ENCODE peak calls at places on chromosomes 4 and X, in six cellular contexts. Z is IMR-90, O is mesenchymal stem cell, N is mesendoderm, M is H9, S is H1. L is an unnamed sample.
A peak's percentile ranks its signal among the peaks of the same experiment; 100 is the strongest.

GRCh38 chr4:102352774-102353173 is 7.5 kb upstream of the SLC39A8 start:
- DNase-seq in Z (no peak), O (no peak), N (no peak), M (no peak), S (no peak), L (no peak)

GRCh38 chr4:1579834-1580686 is 104.1 kb downstream of the FAM53A start:
- DNase-seq in Z (no peak), O (peak; percentile 91), N (peak; percentile 94), M (peak; percentile 97), S (peak; percentile 97), L (peak; percentile 85)

GRCh38 chrX:24703185-24703494 is 9.4 kb downstream of the POLA1 start:
- DNase-seq in Z (no peak), O (no peak), N (no peak), M (no peak), S (no peak), L (no peak)

GRCh38 chr4:1010522-1011021 is 854 bp upstream of the FGFRL1 start:
- DNase-seq in Z (peak; percentile 68), O (peak; percentile 93), N (peak; percentile 59), M (peak; percentile 62), S (no peak), L (no peak)

GRCh38 chr4:41820473-41820872 is 71.9 kb upstream of the PHOX2B start:
- DNase-seq in Z (no peak), O (no peak), N (no peak), M (no peak), S (no peak), L (no peak)

GRCh38 chr4:163415668-163416067 is 57.9 kb downstream of the TKTL2 start:
- DNase-seq in Z (no peak), O (no peak), N (peak; percentile 7), M (no peak), S (no peak), L (no peak)

GRCh38 chr4:71857713-71858451 is 74.0 kb upstream of the GC start:
- DNase-seq in Z (no peak), O (no peak), N (peak; percentile 100), M (peak; percentile 73), S (peak; percentile 58), L (peak; percentile 21)

GRCh38 chrX:57453901-57454300 is 137.9 kb upstream of the ZXDB start:
- DNase-seq in Z (peak; percentile 4), O (no peak), N (peak; percentile 65), M (peak; percentile 32), S (no peak), L (no peak)

GRCh38 chr4:156591679-156592078 is 379.9 kb downstream of the PDGFC start:
- DNase-seq in Z (no peak), O (no peak), N (no peak), M (no peak), S (no peak), L (no peak)

GRCh38 chr4:57055873-57056272 is 54.3 kb downstream of the IGFBP7 start:
- DNase-seq in Z (no peak), O (peak; percentile 78), N (no peak), M (no peak), S (no peak), L (no peak)

GRCh38 chr4:144658908-144659307 is 13.0 kb downstream of the HHIP start:
- DNase-seq in Z (peak; percentile 82), O (no peak), N (no peak), M (no peak), S (no peak), L (no peak)

GRCh38 chrX:63275127-63275526 is 76.0 kb downstream of the SPIN4 start:
- DNase-seq in Z (peak; percentile 10), O (peak; percentile 0), N (peak; percentile 34), M (peak; percentile 35), S (peak; percentile 61), L (no peak)

GRCh38 chrX:99348256-99348655 is 1061.8 kb downstream of the PCDH19 start:
- DNase-seq in Z (no peak), O (no peak), N (no peak), M (no peak), S (no peak), L (no peak)

GRCh38 chr4:108674356-108674977 is 24.1 kb downstream of the OSTC start:
- DNase-seq in Z (no peak), O (no peak), N (no peak), M (no peak), S (no peak), L (no peak)

GRCh38 chr4:168167714-168168284 is 75.5 kb downstream of the ANXA10 start:
- DNase-seq in Z (peak; percentile 62), O (peak; percentile 7), N (no peak), M (no peak), S (no peak), L (no peak)

GRCh38 chr4:101284546-101284945 is 62.8 kb downstream of the PPP3CA start:
- DNase-seq in Z (no peak), O (peak; percentile 53), N (no peak), M (no peak), S (no peak), L (no peak)

GRCh38 chr4:76723373-76723772 is 174.6 kb downstream of the SOWAHB start:
- DNase-seq in Z (peak; percentile 63), O (no peak), N (no peak), M (no peak), S (no peak), L (no peak)

GRCh38 chr4:184979461-184980124 is 38.7 kb upstream of the HELT start:
- DNase-seq in Z (no peak), O (no peak), N (no peak), M (no peak), S (no peak), L (no peak)

GRCh38 chr4:81562093-81562492 is 90.4 kb upstream of the RASGEF1B start:
- DNase-seq in Z (no peak), O (no peak), N (no peak), M (no peak), S (no peak), L (no peak)

GRCh38 chrX:50003927-50004326 is 81.5 kb downstream of the CLCN5 start:
- DNase-seq in Z (peak; percentile 18), O (no peak), N (no peak), M (no peak), S (no peak), L (no peak)

GRCh38 chr4:77861500-77861899 is 1.1 kb upstream of the MRPL1 start:
- DNase-seq in Z (no peak), O (no peak), N (peak; percentile 4), M (no peak), S (no peak), L (no peak)

GRCh38 chr4:8593268-8594096 is 917 bp downstream of the CPZ start:
- DNase-seq in Z (no peak), O (no peak), N (peak; percentile 36), M (no peak), S (peak; percentile 72), L (no peak)

GRCh38 chr4:147370473-147370872 is 110.4 kb upstream of the EDNRA start:
- DNase-seq in Z (peak; percentile 43), O (peak; percentile 7), N (no peak), M (no peak), S (no peak), L (no peak)

GRCh38 chrX:45517090-45517973 is 316.7 kb upstream of the DIPK2B start:
- DNase-seq in Z (peak; percentile 83), O (peak; percentile 56), N (peak; percentile 61), M (no peak), S (no peak), L (no peak)

GRCh38 chrX:136146614-136147319 is 566 bp upstream of the FHL1 start:
- DNase-seq in Z (no peak), O (peak; percentile 22), N (no peak), M (no peak), S (peak; percentile 51), L (no peak)

DNA sequence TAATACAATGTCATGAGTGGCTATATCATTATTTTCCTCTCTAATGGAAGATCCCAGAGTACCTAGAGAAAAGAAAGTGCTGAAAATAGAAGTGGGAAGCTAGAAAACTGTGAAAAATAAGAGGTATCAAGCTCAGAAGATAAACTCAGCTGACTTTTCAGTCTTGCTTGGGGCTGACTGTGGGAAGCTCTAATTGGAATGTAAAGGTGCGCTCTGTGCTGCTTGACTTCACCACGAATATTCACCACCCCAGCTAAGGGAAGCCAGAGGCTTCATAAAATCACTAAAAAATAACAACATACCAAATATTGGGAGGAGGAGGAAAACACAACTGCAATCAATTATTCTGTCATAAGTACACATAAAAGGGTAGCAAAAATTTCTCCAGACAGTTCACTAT is 25.1 kb downstream of the NDST3 start:
- DNase-seq in Z (no peak), O (no peak), N (peak; percentile 27), M (no peak), S (no peak), L (no peak)
- H2BK15ac ChIP-seq in Z (no peak overlapping the region), O (no peak overlapping the region), N (no peak overlapping the region), M (no peak overlapping the region), S (no peak overlapping the region), L (no peak overlapping the region)

GRCh38 chrX:153972368-153973126 is at the start of gene TMEM187:
- DNase-seq in Z (peak; percentile 84), O (peak; percentile 85), N (peak; percentile 96), M (peak; percentile 79), S (peak; percentile 83), L (peak; percentile 77)
- H3K4ac ChIP-seq in Z (peak within 1 kb of the TSS; percentile 99), O (peak within 1 kb of the TSS; percentile 97), N (peak within 1 kb of the TSS; percentile 98), M (peak within 1 kb of the TSS; percentile 88), S (peak within 1 kb of the TSS; percentile 98), L (no peak within 1 kb of the TSS)

DNA sequence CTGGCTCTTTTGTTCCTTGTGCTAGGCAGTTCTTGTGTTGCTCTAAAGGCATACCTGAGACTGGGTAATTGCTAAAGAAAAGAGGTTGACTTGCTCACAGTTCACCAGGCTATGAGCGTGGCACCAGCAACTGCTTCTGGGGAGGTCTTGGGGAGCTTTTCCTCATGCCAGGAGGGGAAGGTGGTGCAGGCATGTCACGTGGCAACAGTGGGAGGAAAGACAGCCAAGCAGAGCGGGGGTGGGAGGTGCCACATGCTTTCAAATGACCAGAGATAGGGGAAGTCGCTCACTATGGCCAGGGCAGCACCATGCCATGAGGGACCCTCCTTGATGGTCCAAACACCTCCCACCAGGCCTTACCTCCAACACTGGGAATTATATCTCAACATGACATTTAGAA is 4.7 kb downstream of the MAGEB17 start:
- DNase-seq in Z (no peak), O (no peak), N (no peak), M (peak; percentile 63), S (no peak), L (no peak)
- H2BK15ac ChIP-seq in Z (no peak overlapping the region), O (no peak overlapping the region), N (no peak overlapping the region), M (no peak overlapping the region), S (no peak overlapping the region), L (no peak overlapping the region)

DNA sequence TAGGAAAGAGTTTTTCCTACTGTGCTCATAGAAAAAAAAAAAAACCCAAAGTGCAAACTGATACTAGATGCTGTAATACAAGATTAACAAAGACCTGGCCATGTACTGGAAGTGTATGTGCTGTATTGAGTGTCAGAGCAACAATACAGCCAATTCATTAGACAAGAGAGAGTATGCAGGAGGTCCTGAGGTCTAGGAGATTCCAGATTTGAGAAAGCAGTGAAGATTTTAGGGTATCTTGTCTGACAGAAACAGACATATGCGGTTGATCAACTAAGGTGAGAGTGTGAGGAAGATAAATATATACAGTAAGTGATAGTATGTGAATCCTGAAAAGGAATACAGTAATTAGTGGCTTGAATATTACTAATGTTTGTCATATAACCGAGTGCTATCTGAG is 3.0 kb downstream of the GPR174 start:
- DNase-seq in Z (no peak), O (no peak), N (no peak), M (no peak), S (no peak), L (no peak)
- H3K4ac ChIP-seq in Z (no peak overlapping the region), O (no peak overlapping the region), N (no peak overlapping the region), M (no peak overlapping the region), S (no peak overlapping the region), L (no peak overlapping the region)

GRCh38 chr4:44487341-44487740 is 38.7 kb upstream of the KCTD8 start:
- DNase-seq in Z (no peak), O (no peak), N (no peak), M (no peak), S (no peak), L (no peak)
- H2BK15ac ChIP-seq in Z (no peak overlapping the region), O (no peak overlapping the region), N (no peak overlapping the region), M (no peak overlapping the region), S (no peak overlapping the region), L (no peak overlapping the region)

GRCh38 chr4:182230256-182230655 is 12.9 kb upstream of the TENM3 start:
- DNase-seq in Z (no peak), O (no peak), N (no peak), M (no peak), S (no peak), L (no peak)
- H3K4ac ChIP-seq in Z (no peak overlapping the region), O (no peak overlapping the region), N (no peak overlapping the region), M (no peak overlapping the region), S (no peak overlapping the region), L (no peak overlapping the region)